ENCODE peak calls at places on chromosome 1, in five cellular contexts. E is central memory CD4-positive, alpha-beta T cell; N is Caki2; M is HFFc6; Q is epithelial cell of esophagus. B is an unnamed sample.

GRCh38 chr1:220556641-220557040 is 28.7 kb downstream of the MARK1 start:
- DNase-seq in E (no peak), M (no peak), N (no peak), Q (peak; percentile 63), B (no peak)

GRCh38 chr1:180028864-180029263 is 74.3 kb downstream of the CEP350 start:
- DNase-seq in E (no peak), Q (no peak), N (no peak), M (no peak), B (no peak)

GRCh38 chr1:20212685-20213331 is 26.5 kb upstream of the PLA2G2C start:
- DNase-seq in M (peak; percentile 41), E (peak; percentile 36), Q (peak; percentile 63), N (peak; percentile 83), B (peak; percentile 70)

GRCh38 chr1:76289692-76290091 is 215.1 kb downstream of the ST6GALNAC3 start:
- DNase-seq in E (no peak), M (no peak), Q (no peak), N (peak; percentile 38), B (no peak)

GRCh38 chr1:173416034-173416433 is 61.1 kb upstream of the PRDX6 start:
- DNase-seq in E (no peak), Q (no peak), M (no peak), N (no peak), B (no peak)

GRCh38 chr1:18041107-18041506 is 66.5 kb upstream of the IGSF21 start:
- DNase-seq in M (no peak), E (no peak), N (no peak), Q (no peak), B (no peak)

GRCh38 chr1:107990606-107991005 is 25.6 kb upstream of the VAV3 start:
- DNase-seq in Q (peak; percentile 73), N (no peak), M (no peak), E (no peak), B (no peak)

GRCh38 chr1:7726623-7727022 is 44.5 kb upstream of the VAMP3 start:
- DNase-seq in E (no peak), Q (peak; percentile 8), M (no peak), N (no peak), B (no peak)

GRCh38 chr1:36224537-36225297 is 474 bp downstream of the THRAP3 start:
- DNase-seq in N (no peak), Q (peak; percentile 84), M (peak; percentile 93), E (no peak), B (peak; percentile 77)

GRCh38 chr1:3669971-3670431 is 17.7 kb downstream of the TP73 start:
- DNase-seq in M (no peak), E (no peak), Q (no peak), N (no peak), B (no peak)

GRCh38 chr1:108612496-108612895 is 48.4 kb downstream of the HENMT1 start:
- DNase-seq in Q (no peak), M (no peak), N (no peak), E (no peak), B (no peak)

GRCh38 chr1:110339427-110340206 is 440 bp downstream of the RBM15 start:
- DNase-seq in E (no peak), M (peak; percentile 37), N (peak; percentile 68), Q (peak; percentile 49), B (peak; percentile 57)

GRCh38 chr1:230502996-230503395 is 76.9 kb upstream of the PGBD5 start:
- DNase-seq in M (no peak), E (no peak), Q (no peak), N (no peak), B (no peak)

GRCh38 chr1:9453375-9454093 is 85.7 kb upstream of the SLC25A33 start:
- DNase-seq in E (no peak), M (no peak), Q (no peak), N (no peak), B (no peak)

GRCh38 chr1:192973988-192974387 is 85.2 kb downstream of the UCHL5 start:
- DNase-seq in Q (peak; percentile 90), M (no peak), E (no peak), N (no peak), B (no peak)

GRCh38 chr1:61081637-61082335 is 575 bp upstream of the NFIA start:
- DNase-seq in N (peak; percentile 45), E (peak; percentile 43), Q (peak; percentile 54), M (no peak), B (peak; percentile 53)

GRCh38 chr1:119652587-119652986 is 4.5 kb upstream of the ZNF697 start:
- DNase-seq in E (no peak), M (peak; percentile 12), N (no peak), Q (no peak), B (no peak)

GRCh38 chr1:167219646-167220536 is 795 bp upstream of the POU2F1 start:
- DNase-seq in M (peak; percentile 12), Q (peak; percentile 91), E (peak; percentile 90), N (peak; percentile 80), B (peak; percentile 84)

GRCh38 chr1:233983811-233984210 is 79.3 kb downstream of the SLC35F3 start:
- DNase-seq in M (no peak), Q (no peak), E (no peak), N (no peak), B (no peak)

GRCh38 chr1:21822349-21822748 is 10.3 kb downstream of the LDLRAD2 start:
- DNase-seq in M (no peak), E (no peak), N (no peak), Q (no peak), B (no peak)

GRCh38 chr1:165936542-165936941 is 109.1 kb downstream of the UCK2 start:
- DNase-seq in Q (no peak), N (no peak), M (no peak), E (no peak), B (no peak)

GRCh38 chr1:17673335-17674075 is 81.6 kb upstream of the ACTL8 start:
- DNase-seq in N (no peak), Q (no peak), E (no peak), M (no peak), B (no peak)